ENCODE peak calls at places on chromosome 4, in five cellular contexts. F, N, X, E and G are unnamed samples.
A peak's percentile ranks its signal among the peaks of the same experiment; 100 is the strongest.

GRCh38 chr4:99816611-99817309 is at the start of gene DAPP1:
- DNase-seq in F (no peak), N (no peak), X (peak; percentile 33), E (no peak), G (no peak)

GRCh38 chr4:139142097-139142496 is 34.9 kb downstream of the ELF2 start:
- DNase-seq in F (no peak), N (no peak), X (no peak), E (no peak), G (no peak)

GRCh38 chr4:113952452-113953029 is 26.9 kb downstream of the ARSJ start:
- DNase-seq in F (peak; percentile 66), N (peak; percentile 64), X (no peak), E (no peak), G (no peak)

GRCh38 chr4:169070071-169070894 is 60.2 kb upstream of the CBR4 start:
- DNase-seq in F (peak; percentile 94), N (peak; percentile 76), X (no peak), E (no peak), G (peak; percentile 37)

GRCh38 chr4:48575964-48576363 is 85.9 kb downstream of the ZAR1 start:
- DNase-seq in F (peak; percentile 59), N (no peak), X (no peak), E (peak; percentile 13), G (no peak)

GRCh38 chr4:170428929-170429328 is 339.2 kb upstream of the AADAT start:
- DNase-seq in F (no peak), N (no peak), X (no peak), E (no peak), G (no peak)

GRCh38 chr4:92501456-92501855 is 197.7 kb downstream of the GRID2 start:
- DNase-seq in F (no peak), N (no peak), X (no peak), E (no peak), G (no peak)

GRCh38 chr4:97670703-97671269 is 472.5 kb downstream of the STPG2 start:
- DNase-seq in F (no peak), N (no peak), X (no peak), E (no peak), G (no peak)

GRCh38 chr4:140326395-140326993 is 47.0 kb upstream of the SCOC start:
- DNase-seq in F (peak; percentile 67), N (peak; percentile 33), X (no peak), E (no peak), G (peak; percentile 25)

GRCh38 chr4:40978548-40978947 is 228.8 kb downstream of the NSUN7 start:
- DNase-seq in F (no peak), N (no peak), X (no peak), E (no peak), G (no peak)

GRCh38 chr4:87543835-87544461 is 14.8 kb upstream of the SPARCL1 start:
- DNase-seq in F (peak; percentile 78), N (peak; percentile 38), X (no peak), E (no peak), G (no peak)

GRCh38 chr4:87317527-87317926 is 5.2 kb downstream of the HSD17B13 start:
- DNase-seq in F (peak; percentile 21), N (no peak), X (no peak), E (no peak), G (no peak)

GRCh38 chr4:152009046-152009445 is 248.2 kb upstream of the GATB start:
- DNase-seq in F (no peak), N (no peak), X (no peak), E (no peak), G (no peak)

GRCh38 chr4:92241094-92241493 is 62.7 kb upstream of the GRID2 start:
- DNase-seq in F (no peak), N (no peak), X (no peak), E (no peak), G (no peak)

GRCh38 chr4:121740796-121741409 is 24.1 kb downstream of the SMIM43 start:
- DNase-seq in F (no peak), N (no peak), X (no peak), E (no peak), G (no peak)

GRCh38 chr4:89064848-89065247 is 7.9 kb upstream of the FAM13A start:
- DNase-seq in F (peak; percentile 71), N (no peak), X (no peak), E (no peak), G (no peak)

GRCh38 chr4:185479507-185479971 is 8.0 kb upstream of the CCDC110 start:
- DNase-seq in F (no peak), N (no peak), X (no peak), E (no peak), G (no peak)

GRCh38 chr4:3193531-3194203 is 55.3 kb upstream of the MSANTD1 start:
- DNase-seq in F (peak; percentile 25), N (peak; percentile 2), X (no peak), E (no peak), G (no peak)

GRCh38 chr4:22052076-22052475 is 103.5 kb upstream of the KCNIP4 start:
- DNase-seq in F (no peak), N (no peak), X (no peak), E (no peak), G (no peak)

GRCh38 chr4:47530801-47531200 is 45.7 kb downstream of the ATP10D start:
- DNase-seq in F (no peak), N (no peak), X (no peak), E (no peak), G (no peak)

GRCh38 chr4:32560306-32560705 is 1840.1 kb downstream of the PCDH7 start:
- DNase-seq in F (peak; percentile 72), N (no peak), X (no peak), E (no peak), G (no peak)

GRCh38 chr4:158649111-158649680 is 22.5 kb downstream of the C4orf46 start:
- DNase-seq in F (no peak), N (no peak), X (no peak), E (no peak), G (no peak)

GRCh38 chr4:80370635-80371034 is 35.1 kb downstream of the CFAP299 start:
- DNase-seq in F (no peak), N (no peak), X (no peak), E (no peak), G (no peak)

DNA sequence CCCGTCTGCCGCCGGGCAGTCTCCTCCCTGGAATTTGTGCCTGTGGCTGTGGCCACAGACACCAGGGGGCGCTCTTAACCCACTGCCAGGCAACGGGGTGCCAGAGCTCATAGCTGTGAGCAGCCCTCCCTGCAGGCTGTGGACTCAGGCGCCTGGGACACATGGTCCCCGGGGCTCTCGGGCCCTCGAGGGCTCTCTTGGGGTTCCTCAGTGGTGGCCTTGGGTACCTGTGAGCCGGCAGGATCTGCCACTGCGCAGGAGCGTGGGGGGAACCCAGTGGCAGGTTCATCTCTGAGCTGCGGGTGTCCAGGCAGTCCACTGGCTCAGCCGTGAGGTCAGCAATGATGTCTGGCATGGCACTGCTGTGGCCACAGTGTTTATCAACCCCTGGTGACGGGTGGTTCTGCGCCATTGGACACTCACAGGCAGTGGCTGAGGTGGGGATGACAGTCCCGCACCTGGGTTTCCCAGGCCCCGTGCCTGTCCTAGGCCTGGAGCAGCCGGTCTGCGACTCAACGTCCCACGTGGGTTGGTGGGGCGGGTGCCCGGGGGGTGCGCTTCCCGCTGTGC is 37.2 kb downstream of the PCGF3 start:
- DNase-seq in F (peak; percentile 54), N (peak; percentile 13), X (no peak), E (no peak), G (no peak)
- TF ChIP-seq CTCF in F (peak; percentile 85), N (peak; percentile 93), X (peak; percentile 64), E (peak; percentile 84), G (peak; percentile 89)

GRCh38 chr4:15375707-15376106 is 52.1 kb upstream of the C1QTNF7 start:
- DNase-seq in F (no peak), N (no peak), X (no peak), E (no peak), G (no peak)

GRCh38 chr4:15376145-15376544 is 51.7 kb upstream of the C1QTNF7 start:
- DNase-seq in F (no peak), N (no peak), X (no peak), E (no peak), G (no peak)

GRCh38 chr4:15374697-15375096 is 53.1 kb upstream of the C1QTNF7 start:
- DNase-seq in F (peak; percentile 57), N (no peak), X (no peak), E (no peak), G (no peak)

GRCh38 chr4:15370296-15370695 is 57.5 kb upstream of the C1QTNF7 start:
- DNase-seq in F (no peak), N (no peak), X (no peak), E (no peak), G (no peak)

DNA sequence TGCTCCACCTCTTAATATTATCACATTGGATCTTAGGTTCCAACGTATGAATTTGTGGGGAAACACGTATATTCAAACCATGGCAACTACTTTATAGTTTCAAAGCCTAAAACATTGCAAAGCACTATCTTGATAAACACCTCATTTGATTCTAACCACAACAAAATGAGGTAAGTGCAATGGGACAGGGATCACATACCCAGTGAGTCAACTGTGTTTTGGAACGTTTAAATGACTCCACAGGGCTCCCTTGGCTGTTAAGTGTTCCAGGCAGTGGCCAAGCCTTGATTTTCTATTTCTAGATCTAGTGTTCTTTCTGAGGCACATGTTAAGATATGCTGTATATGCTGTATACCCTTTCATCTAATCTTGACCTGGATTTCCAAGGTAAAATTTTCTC is 54.5 kb upstream of the C1QTNF7 start:
- DNase-seq in F (peak; percentile 47), N (no peak), X (no peak), E (no peak), G (no peak)
- H3K4me3 ChIP-seq in F (no peak overlapping the region), N (no peak overlapping the region), X (no peak overlapping the region), E (no peak overlapping the region), G (no peak overlapping the region)

GRCh38 chr4:4521767-4522166 is 20.1 kb downstream of the STX18 start:
- DNase-seq in F (no peak), N (no peak), X (no peak), E (no peak), G (no peak)

GRCh38 chr4:4519296-4519898 is 22.5 kb downstream of the STX18 start:
- DNase-seq in F (peak; percentile 50), N (peak; percentile 12), X (no peak), E (no peak), G (no peak)

GRCh38 chr4:4521069-4521468 is 20.8 kb downstream of the STX18 start:
- DNase-seq in F (no peak), N (no peak), X (no peak), E (no peak), G (no peak)

GRCh38 chr4:4526401-4526800 is 15.4 kb downstream of the STX18 start:
- DNase-seq in F (no peak), N (no peak), X (no peak), E (no peak), G (no peak)

DNA sequence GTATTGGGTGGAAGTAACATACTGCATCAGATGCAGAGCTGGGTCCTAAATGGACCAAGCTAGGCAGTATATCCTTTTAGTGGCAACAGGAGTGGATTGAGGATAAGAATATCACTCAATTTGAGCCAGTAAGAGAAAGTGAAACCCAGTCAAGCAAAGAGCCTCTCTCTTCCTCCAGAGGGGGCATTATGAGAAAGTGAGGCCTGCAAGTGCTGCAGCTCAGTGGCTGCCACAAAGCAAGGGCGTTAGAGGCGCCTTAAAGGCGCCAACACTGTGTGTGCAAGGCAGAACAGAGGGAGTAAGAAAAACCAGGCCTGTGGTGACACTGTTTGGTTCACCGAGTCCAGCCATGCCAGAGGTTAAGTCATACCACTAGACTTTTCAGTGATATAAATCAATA is 17.5 kb downstream of the STX18 start:
- DNase-seq in F (no peak), N (no peak), X (no peak), E (no peak), G (no peak)
- TF ChIP-seq CTCF in F (no peak), N (no peak), X (no peak), E (peak; percentile 34), G (no peak)

DNA sequence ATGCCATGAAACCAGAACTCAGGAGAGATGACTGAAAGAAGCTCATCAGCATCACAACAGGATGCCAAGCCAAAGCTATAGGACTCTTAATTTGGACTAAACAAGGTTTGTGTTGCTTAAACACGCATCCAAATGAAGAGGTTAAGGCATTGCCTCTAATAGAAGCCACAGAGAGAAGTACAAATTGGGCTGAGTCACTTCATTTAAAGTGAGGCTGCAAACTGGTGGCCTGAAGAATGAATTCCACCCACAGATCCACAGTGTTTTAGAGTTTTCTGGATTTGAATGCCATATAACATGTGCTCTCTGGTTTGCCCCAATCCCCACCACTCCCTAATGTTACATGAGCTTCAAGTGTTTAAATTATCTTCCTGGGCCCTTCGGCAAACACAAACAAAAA is 103.5 kb downstream of the FIP1L1 start:
- DNase-seq in F (no peak), N (no peak), X (no peak), E (no peak), G (no peak)
- H3K4me3 ChIP-seq in F (no peak overlapping the region), N (no peak overlapping the region), X (no peak overlapping the region), E (no peak overlapping the region), G (no peak overlapping the region)